ENCODE peak calls at places on chromosomes 1 and 21, in ten cellular contexts. One of them, this sample, is unnamed.
A peak's percentile ranks its signal among the peaks of the same experiment; 100 is the strongest.

GRCh38 chr1:54114001-54114400 is 38.8 kb downstream of the CDCP2 start:
- DNase-seq in stomach: no peak
- DNase-seq in omental fat pad: no peak
- DNase-seq in natural killer cell: no peak
- DNase-seq in fibroblast of lung: no peak
- DNase-seq in RWPE1: no peak
- DNase-seq in AG04449: no peak
- DNase-seq in neural crest cell: no peak
- DNase-seq in PC-3: no peak
- DNase-seq in Calu3: no peak
- DNase-seq in this sample: no peak

GRCh38 chr1:34929497-34929852 is at the start of gene DLGAP3:
- DNase-seq in neural crest cell: peak; percentile 32
- DNase-seq in RWPE1: no peak
- DNase-seq in PC-3: no peak
- DNase-seq in stomach: no peak
- DNase-seq in AG04449: no peak
- DNase-seq in natural killer cell: no peak
- DNase-seq in fibroblast of lung: no peak
- DNase-seq in omental fat pad: no peak
- DNase-seq in Calu3: no peak
- DNase-seq in this sample: no peak

GRCh38 chr21:43890042-43890441 is 25.0 kb downstream of the AGPAT3 start:
- DNase-seq in RWPE1: no peak
- DNase-seq in Calu3: no peak
- DNase-seq in stomach: no peak
- DNase-seq in fibroblast of lung: no peak
- DNase-seq in PC-3: no peak
- DNase-seq in AG04449: no peak
- DNase-seq in omental fat pad: no peak
- DNase-seq in natural killer cell: no peak
- DNase-seq in neural crest cell: no peak
- DNase-seq in this sample: no peak

GRCh38 chr1:183227963-183228649 is 42.0 kb downstream of the LAMC2 start:
- DNase-seq in omental fat pad: no peak
- DNase-seq in fibroblast of lung: peak; percentile 29
- DNase-seq in RWPE1: no peak
- DNase-seq in neural crest cell: peak; percentile 67
- DNase-seq in Calu3: peak; percentile 65
- DNase-seq in stomach: peak; percentile 39
- DNase-seq in PC-3: peak; percentile 48
- DNase-seq in natural killer cell: no peak
- DNase-seq in AG04449: no peak
- DNase-seq in this sample: peak; percentile 56

GRCh38 chr1:109714661-109715372 is 2.8 kb downstream of the GSTM5 start:
- DNase-seq in Calu3: no peak
- DNase-seq in RWPE1: no peak
- DNase-seq in natural killer cell: no peak
- DNase-seq in neural crest cell: no peak
- DNase-seq in omental fat pad: no peak
- DNase-seq in AG04449: no peak
- DNase-seq in stomach: no peak
- DNase-seq in fibroblast of lung: no peak
- DNase-seq in PC-3: no peak
- DNase-seq in this sample: no peak

GRCh38 chr1:244191581-244191980 is 140.5 kb downstream of the ZBTB18 start:
- DNase-seq in Calu3: no peak
- DNase-seq in RWPE1: no peak
- DNase-seq in fibroblast of lung: no peak
- DNase-seq in PC-3: no peak
- DNase-seq in stomach: no peak
- DNase-seq in omental fat pad: no peak
- DNase-seq in natural killer cell: no peak
- DNase-seq in AG04449: no peak
- DNase-seq in neural crest cell: no peak
- DNase-seq in this sample: no peak

GRCh38 chr1:65964123-65964522 is 171.4 kb downstream of the PDE4B start:
- DNase-seq in fibroblast of lung: no peak
- DNase-seq in AG04449: no peak
- DNase-seq in PC-3: no peak
- DNase-seq in neural crest cell: no peak
- DNase-seq in stomach: no peak
- DNase-seq in RWPE1: no peak
- DNase-seq in omental fat pad: no peak
- DNase-seq in natural killer cell: no peak
- DNase-seq in Calu3: no peak
- DNase-seq in this sample: no peak

GRCh38 chr21:31337991-31338891 is 5.8 kb downstream of the TIAM1 start:
- DNase-seq in Calu3: no peak
- DNase-seq in RWPE1: no peak
- DNase-seq in PC-3: no peak
- DNase-seq in fibroblast of lung: peak; percentile 68
- DNase-seq in natural killer cell: no peak
- DNase-seq in stomach: no peak
- DNase-seq in omental fat pad: no peak
- DNase-seq in AG04449: no peak
- DNase-seq in neural crest cell: no peak
- DNase-seq in this sample: no peak

GRCh38 chr1:27643626-27644368 is 8.8 kb upstream of the FGR start:
- DNase-seq in neural crest cell: peak; percentile 60
- DNase-seq in AG04449: no peak
- DNase-seq in Calu3: peak; percentile 60
- DNase-seq in fibroblast of lung: peak; percentile 36
- DNase-seq in PC-3: peak; percentile 59
- DNase-seq in natural killer cell: peak; percentile 65
- DNase-seq in RWPE1: peak; percentile 51
- DNase-seq in stomach: peak; percentile 65
- DNase-seq in omental fat pad: no peak
- DNase-seq in this sample: no peak

GRCh38 chr21:31630062-31630711 is 29.3 kb upstream of the SOD1 start:
- DNase-seq in omental fat pad: peak; percentile 55
- DNase-seq in neural crest cell: no peak
- DNase-seq in stomach: peak; percentile 84
- DNase-seq in natural killer cell: no peak
- DNase-seq in Calu3: peak; percentile 73
- DNase-seq in fibroblast of lung: peak; percentile 90
- DNase-seq in RWPE1: peak; percentile 80
- DNase-seq in AG04449: peak; percentile 56
- DNase-seq in PC-3: peak; percentile 99
- DNase-seq in this sample: no peak

GRCh38 chr1:162984699-162985098 is 84.5 kb upstream of the RGS4 start:
- DNase-seq in PC-3: peak; percentile 60
- DNase-seq in AG04449: no peak
- DNase-seq in omental fat pad: no peak
- DNase-seq in neural crest cell: no peak
- DNase-seq in stomach: no peak
- DNase-seq in Calu3: no peak
- DNase-seq in RWPE1: peak; percentile 22
- DNase-seq in natural killer cell: no peak
- DNase-seq in fibroblast of lung: peak; percentile 88
- DNase-seq in this sample: no peak

GRCh38 chr1:67535474-67535873 is 105.3 kb upstream of the SERBP1 start:
- DNase-seq in neural crest cell: peak; percentile 53
- DNase-seq in PC-3: peak; percentile 87
- DNase-seq in RWPE1: peak; percentile 84
- DNase-seq in fibroblast of lung: peak; percentile 82
- DNase-seq in natural killer cell: peak; percentile 26
- DNase-seq in AG04449: peak; percentile 49
- DNase-seq in Calu3: peak; percentile 89
- DNase-seq in stomach: peak; percentile 85
- DNase-seq in omental fat pad: peak; percentile 74
- DNase-seq in this sample: peak; percentile 39

GRCh38 chr1:44339731-44340130 is 15.3 kb downstream of the ERI3 start:
- DNase-seq in neural crest cell: no peak
- DNase-seq in Calu3: no peak
- DNase-seq in natural killer cell: no peak
- DNase-seq in RWPE1: no peak
- DNase-seq in fibroblast of lung: no peak
- DNase-seq in AG04449: no peak
- DNase-seq in PC-3: no peak
- DNase-seq in omental fat pad: no peak
- DNase-seq in stomach: no peak
- DNase-seq in this sample: no peak

GRCh38 chr1:87121732-87122163 is 206.9 kb upstream of the LMO4 start:
- DNase-seq in fibroblast of lung: no peak
- DNase-seq in stomach: no peak
- DNase-seq in AG04449: no peak
- DNase-seq in RWPE1: no peak
- DNase-seq in PC-3: no peak
- DNase-seq in neural crest cell: no peak
- DNase-seq in Calu3: no peak
- DNase-seq in natural killer cell: no peak
- DNase-seq in omental fat pad: no peak
- DNase-seq in this sample: no peak

GRCh38 chr1:85049735-85050166 is 1.5 kb upstream of the MCOLN3 start:
- DNase-seq in neural crest cell: no peak
- DNase-seq in AG04449: no peak
- DNase-seq in PC-3: no peak
- DNase-seq in fibroblast of lung: no peak
- DNase-seq in natural killer cell: no peak
- DNase-seq in Calu3: no peak
- DNase-seq in stomach: no peak
- DNase-seq in omental fat pad: no peak
- DNase-seq in RWPE1: no peak
- DNase-seq in this sample: no peak

GRCh38 chr1:19057784-19058475 is 101.5 kb upstream of the IFFO2 start:
- DNase-seq in RWPE1: no peak
- DNase-seq in fibroblast of lung: no peak
- DNase-seq in natural killer cell: no peak
- DNase-seq in neural crest cell: no peak
- DNase-seq in AG04449: no peak
- DNase-seq in Calu3: no peak
- DNase-seq in omental fat pad: no peak
- DNase-seq in PC-3: no peak
- DNase-seq in stomach: no peak
- DNase-seq in this sample: no peak

DNA sequence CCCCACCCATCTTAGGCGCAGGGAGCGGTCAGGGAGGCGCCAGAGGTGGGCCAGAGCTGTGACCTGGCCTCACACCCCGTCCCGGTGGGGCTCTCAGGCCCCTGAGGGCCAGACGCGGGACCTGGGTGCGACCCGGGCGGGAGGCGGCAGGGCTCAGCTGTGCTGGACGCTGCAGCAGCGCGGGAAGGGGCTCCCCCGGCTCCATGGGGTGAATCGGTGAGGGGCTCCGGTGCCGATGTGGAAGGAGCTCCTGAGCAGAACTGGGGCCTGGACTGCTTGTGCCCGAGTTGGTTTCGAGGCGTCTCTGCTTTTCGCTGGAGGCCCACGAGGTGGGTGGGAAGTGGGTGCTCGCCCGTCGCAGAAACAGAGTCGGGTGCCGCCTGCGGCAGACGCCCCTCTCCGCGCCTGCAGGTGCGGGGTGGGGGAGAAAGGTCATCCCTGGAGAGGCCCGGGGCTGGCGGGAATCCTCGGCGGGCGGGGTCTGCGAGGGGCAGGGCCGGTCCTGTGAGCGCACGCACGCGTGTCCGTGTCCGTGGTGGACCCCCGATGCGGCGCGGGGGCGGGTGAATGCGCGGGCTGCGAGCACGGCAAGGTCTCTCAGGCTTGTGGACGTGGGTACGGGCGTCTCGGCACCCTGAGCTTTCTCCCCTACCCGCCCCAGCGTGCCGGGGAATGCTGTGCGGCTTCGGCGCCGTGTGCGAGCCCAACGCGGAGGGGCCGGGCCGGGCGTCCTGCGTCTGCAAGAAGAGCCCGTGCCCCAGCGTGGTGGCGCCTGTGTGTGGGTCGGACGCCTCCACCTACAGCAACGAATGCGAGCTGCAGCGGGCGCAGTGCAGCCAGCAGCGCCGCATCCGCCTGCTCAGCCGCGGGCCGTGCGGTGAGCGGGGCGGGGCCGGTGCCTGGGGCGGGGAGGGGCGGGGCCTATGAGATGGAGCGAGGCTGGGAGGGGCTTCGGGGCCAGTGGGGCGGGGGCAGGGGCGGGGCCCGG is 20.4 kb downstream of the AGRN start:
- DNase-seq in fibroblast of lung: peak; percentile 88
- DNase-seq in neural crest cell: peak; percentile 58
- DNase-seq in natural killer cell: peak; percentile 69
- DNase-seq in Calu3: no peak
- DNase-seq in AG04449: no peak
- DNase-seq in omental fat pad: peak; percentile 39
- DNase-seq in stomach: peak; percentile 80
- DNase-seq in RWPE1: peak; percentile 91
- DNase-seq in PC-3: peak; percentile 95
- DNase-seq in this sample: peak; percentile 76
- TF ChIP-seq CTCF in fibroblast of lung: no peak
- TF ChIP-seq CTCF in neural crest cell: peak; percentile 32
- TF ChIP-seq CTCF in natural killer cell: no peak
- TF ChIP-seq CTCF in Calu3: no peak
- TF ChIP-seq CTCF in AG04449: peak; percentile 48
- TF ChIP-seq CTCF in omental fat pad: no peak
- TF ChIP-seq CTCF in stomach: no peak
- TF ChIP-seq CTCF in RWPE1: peak; percentile 15
- TF ChIP-seq CTCF in PC-3: peak; percentile 14
- TF ChIP-seq CTCF in this sample: no peak

DNA sequence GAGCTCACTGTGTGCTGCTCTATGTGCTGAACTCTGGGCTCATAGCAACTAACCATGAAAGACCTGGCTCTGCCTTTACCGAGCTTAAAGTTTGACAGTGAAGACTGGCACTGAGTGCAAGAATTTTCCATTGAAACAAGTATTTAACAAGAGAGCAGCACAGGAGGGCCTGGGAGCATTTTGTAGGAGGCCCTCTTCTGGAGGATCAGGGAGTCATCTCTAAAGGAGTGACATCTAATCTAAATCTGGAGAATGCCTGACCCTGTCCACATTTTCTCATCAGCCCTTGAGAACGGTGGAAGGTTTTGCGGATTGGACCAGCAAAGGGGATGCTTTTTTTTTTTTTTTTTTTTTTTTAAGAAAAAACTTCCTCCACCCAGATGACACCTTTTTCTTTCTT is 150.8 kb downstream of the ROR1 start:
- DNase-seq in neural crest cell: no peak
- DNase-seq in Calu3: no peak
- DNase-seq in AG04449: no peak
- DNase-seq in RWPE1: no peak
- DNase-seq in natural killer cell: no peak
- DNase-seq in fibroblast of lung: no peak
- DNase-seq in stomach: no peak
- DNase-seq in omental fat pad: no peak
- DNase-seq in PC-3: peak; percentile 23
- DNase-seq in this sample: no peak
- TF ChIP-seq CTCF in neural crest cell: no peak
- TF ChIP-seq CTCF in Calu3: no peak
- TF ChIP-seq CTCF in AG04449: no peak
- TF ChIP-seq CTCF in RWPE1: no peak
- TF ChIP-seq CTCF in natural killer cell: no peak
- TF ChIP-seq CTCF in fibroblast of lung: no peak
- TF ChIP-seq CTCF in stomach: no peak
- TF ChIP-seq CTCF in omental fat pad: no peak
- TF ChIP-seq CTCF in PC-3: peak; percentile 37
- TF ChIP-seq CTCF in this sample: no peak

GRCh38 chr1:160282807-160283206 is 2.1 kb downstream of the PEX19 start:
- DNase-seq in stomach: no peak
- DNase-seq in Calu3: no peak
- DNase-seq in RWPE1: no peak
- DNase-seq in omental fat pad: no peak
- DNase-seq in natural killer cell: no peak
- DNase-seq in AG04449: no peak
- DNase-seq in neural crest cell: no peak
- DNase-seq in fibroblast of lung: no peak
- DNase-seq in PC-3: no peak
- DNase-seq in this sample: no peak
- TF ChIP-seq CTCF in stomach: no peak
- TF ChIP-seq CTCF in Calu3: no peak
- TF ChIP-seq CTCF in RWPE1: no peak
- TF ChIP-seq CTCF in omental fat pad: no peak
- TF ChIP-seq CTCF in natural killer cell: no peak
- TF ChIP-seq CTCF in AG04449: no peak
- TF ChIP-seq CTCF in neural crest cell: no peak
- TF ChIP-seq CTCF in fibroblast of lung: no peak
- TF ChIP-seq CTCF in PC-3: no peak
- TF ChIP-seq CTCF in this sample: no peak

GRCh38 chr1:228101994-228102790 is 933 bp downstream of the C1orf35 start:
- DNase-seq in neural crest cell: peak; percentile 45
- DNase-seq in stomach: peak; percentile 53
- DNase-seq in AG04449: no peak
- DNase-seq in RWPE1: no peak
- DNase-seq in natural killer cell: no peak
- DNase-seq in PC-3: peak; percentile 65
- DNase-seq in Calu3: peak; percentile 82
- DNase-seq in omental fat pad: no peak
- DNase-seq in fibroblast of lung: peak; percentile 21
- DNase-seq in this sample: no peak
- TF ChIP-seq CTCF in neural crest cell: peak; percentile 49
- TF ChIP-seq CTCF in stomach: no peak
- TF ChIP-seq CTCF in AG04449: peak; percentile 27
- TF ChIP-seq CTCF in RWPE1: no peak
- TF ChIP-seq CTCF in natural killer cell: peak; percentile 13
- TF ChIP-seq CTCF in PC-3: peak; percentile 57
- TF ChIP-seq CTCF in Calu3: no peak
- TF ChIP-seq CTCF in omental fat pad: no peak
- TF ChIP-seq CTCF in fibroblast of lung: peak; percentile 6
- TF ChIP-seq CTCF in this sample: no peak